ENCODE peak calls at places on chromosomes 2 and 18, in ten cellular contexts. One of them, this sample, is unnamed.

GRCh38 chr2:61878756-61879155 is 9.7 kb downstream of the CCT4 start:
- DNase-seq in endothelial cell: no peak
- DNase-seq in A549: no peak
- DNase-seq in B cell: no peak
- DNase-seq in endothelial cell of umbilical vein: no peak
- DNase-seq in transverse colon: no peak
- DNase-seq in brain microvascular endothelial cell: no peak
- DNase-seq in K562: no peak
- DNase-seq in body of pancreas: no peak
- DNase-seq in activated CD8-positive, alpha-beta T cell treated with anti-CD3 and anti-CD28 coated beads for 36 hours: no peak
- DNase-seq in this sample: no peak

GRCh38 chr2:221567809-221568208 is 4.3 kb downstream of the EPHA4 start:
- DNase-seq in transverse colon: no peak
- DNase-seq in endothelial cell: no peak
- DNase-seq in B cell: no peak
- DNase-seq in K562: no peak
- DNase-seq in body of pancreas: no peak
- DNase-seq in brain microvascular endothelial cell: no peak
- DNase-seq in activated CD8-positive, alpha-beta T cell treated with anti-CD3 and anti-CD28 coated beads for 36 hours: no peak
- DNase-seq in A549: no peak
- DNase-seq in endothelial cell of umbilical vein: no peak
- DNase-seq in this sample: no peak

GRCh38 chr2:99605036-99605435 is 115.2 kb upstream of the REV1 start:
- DNase-seq in activated CD8-positive, alpha-beta T cell treated with anti-CD3 and anti-CD28 coated beads for 36 hours: no peak
- DNase-seq in A549: no peak
- DNase-seq in endothelial cell: no peak
- DNase-seq in transverse colon: no peak
- DNase-seq in body of pancreas: no peak
- DNase-seq in endothelial cell of umbilical vein: no peak
- DNase-seq in K562: no peak
- DNase-seq in B cell: no peak
- DNase-seq in brain microvascular endothelial cell: no peak
- DNase-seq in this sample: no peak

GRCh38 chr18:11937874-11938478 is 29.9 kb upstream of the MPPE1 start:
- DNase-seq in brain microvascular endothelial cell: peak
- DNase-seq in B cell: peak
- DNase-seq in activated CD8-positive, alpha-beta T cell treated with anti-CD3 and anti-CD28 coated beads for 36 hours: peak
- DNase-seq in transverse colon: peak
- DNase-seq in K562: peak
- DNase-seq in endothelial cell of umbilical vein: peak
- DNase-seq in A549: peak
- DNase-seq in body of pancreas: peak
- DNase-seq in endothelial cell: peak
- DNase-seq in this sample: peak

GRCh38 chr2:65486282-65486681 is 53.9 kb upstream of the SPRED2 start:
- DNase-seq in brain microvascular endothelial cell: no peak
- DNase-seq in A549: no peak
- DNase-seq in activated CD8-positive, alpha-beta T cell treated with anti-CD3 and anti-CD28 coated beads for 36 hours: no peak
- DNase-seq in body of pancreas: no peak
- DNase-seq in transverse colon: no peak
- DNase-seq in endothelial cell of umbilical vein: no peak
- DNase-seq in endothelial cell: no peak
- DNase-seq in K562: no peak
- DNase-seq in B cell: no peak
- DNase-seq in this sample: no peak

GRCh38 chr2:195319548-195320415 is 337.2 kb upstream of the SLC39A10 start:
- DNase-seq in B cell: no peak
- DNase-seq in transverse colon: no peak
- DNase-seq in body of pancreas: no peak
- DNase-seq in A549: no peak
- DNase-seq in K562: no peak
- DNase-seq in endothelial cell of umbilical vein: no peak
- DNase-seq in endothelial cell: no peak
- DNase-seq in activated CD8-positive, alpha-beta T cell treated with anti-CD3 and anti-CD28 coated beads for 36 hours: no peak
- DNase-seq in brain microvascular endothelial cell: no peak
- DNase-seq in this sample: peak

GRCh38 chr2:241859436-241860183 is 916 bp upstream of the PDCD1 start:
- DNase-seq in body of pancreas: peak
- DNase-seq in K562: peak
- DNase-seq in B cell: peak
- DNase-seq in endothelial cell of umbilical vein: no peak
- DNase-seq in transverse colon: peak
- DNase-seq in endothelial cell: peak
- DNase-seq in A549: no peak
- DNase-seq in brain microvascular endothelial cell: no peak
- DNase-seq in activated CD8-positive, alpha-beta T cell treated with anti-CD3 and anti-CD28 coated beads for 36 hours: peak
- DNase-seq in this sample: no peak

GRCh38 chr18:74745658-74746403 is 148.2 kb downstream of the ZNF407 start:
- DNase-seq in B cell: no peak
- DNase-seq in endothelial cell of umbilical vein: peak
- DNase-seq in body of pancreas: no peak
- DNase-seq in A549: peak
- DNase-seq in transverse colon: no peak
- DNase-seq in endothelial cell: no peak
- DNase-seq in brain microvascular endothelial cell: peak
- DNase-seq in activated CD8-positive, alpha-beta T cell treated with anti-CD3 and anti-CD28 coated beads for 36 hours: no peak
- DNase-seq in K562: peak
- DNase-seq in this sample: peak

GRCh38 chr18:7590800-7591560 is 23.9 kb downstream of the PTPRM start:
- DNase-seq in body of pancreas: no peak
- DNase-seq in activated CD8-positive, alpha-beta T cell treated with anti-CD3 and anti-CD28 coated beads for 36 hours: no peak
- DNase-seq in endothelial cell: no peak
- DNase-seq in K562: no peak
- DNase-seq in transverse colon: no peak
- DNase-seq in endothelial cell of umbilical vein: no peak
- DNase-seq in B cell: no peak
- DNase-seq in A549: no peak
- DNase-seq in brain microvascular endothelial cell: no peak
- DNase-seq in this sample: peak

GRCh38 chr2:80896576-80896975 is 592.0 kb upstream of the LRRTM1 start:
- DNase-seq in activated CD8-positive, alpha-beta T cell treated with anti-CD3 and anti-CD28 coated beads for 36 hours: no peak
- DNase-seq in transverse colon: no peak
- DNase-seq in B cell: no peak
- DNase-seq in K562: no peak
- DNase-seq in endothelial cell of umbilical vein: no peak
- DNase-seq in brain microvascular endothelial cell: no peak
- DNase-seq in endothelial cell: no peak
- DNase-seq in A549: no peak
- DNase-seq in body of pancreas: no peak
- DNase-seq in this sample: no peak

GRCh38 chr2:20917724-20918572 is 95.0 kb upstream of the LDAH start:
- DNase-seq in transverse colon: no peak
- DNase-seq in body of pancreas: no peak
- DNase-seq in B cell: no peak
- DNase-seq in endothelial cell: no peak
- DNase-seq in K562: no peak
- DNase-seq in activated CD8-positive, alpha-beta T cell treated with anti-CD3 and anti-CD28 coated beads for 36 hours: no peak
- DNase-seq in brain microvascular endothelial cell: peak
- DNase-seq in A549: no peak
- DNase-seq in endothelial cell of umbilical vein: peak
- DNase-seq in this sample: no peak

GRCh38 chr18:45652703-45653490 is 37.6 kb downstream of the SLC14A2 start:
- DNase-seq in A549: no peak
- DNase-seq in activated CD8-positive, alpha-beta T cell treated with anti-CD3 and anti-CD28 coated beads for 36 hours: no peak
- DNase-seq in K562: no peak
- DNase-seq in brain microvascular endothelial cell: no peak
- DNase-seq in B cell: no peak
- DNase-seq in endothelial cell of umbilical vein: no peak
- DNase-seq in transverse colon: no peak
- DNase-seq in endothelial cell: no peak
- DNase-seq in body of pancreas: no peak
- DNase-seq in this sample: peak

GRCh38 chr18:2981212-2981728 is 31.7 kb downstream of the LPIN2 start:
- DNase-seq in endothelial cell: no peak
- DNase-seq in brain microvascular endothelial cell: peak
- DNase-seq in B cell: no peak
- DNase-seq in endothelial cell of umbilical vein: peak
- DNase-seq in K562: no peak
- DNase-seq in activated CD8-positive, alpha-beta T cell treated with anti-CD3 and anti-CD28 coated beads for 36 hours: peak
- DNase-seq in A549: peak
- DNase-seq in transverse colon: no peak
- DNase-seq in body of pancreas: no peak
- DNase-seq in this sample: peak

GRCh38 chr2:225011585-225011984 is 30.7 kb downstream of the DOCK10 start:
- DNase-seq in transverse colon: no peak
- DNase-seq in A549: no peak
- DNase-seq in B cell: no peak
- DNase-seq in endothelial cell of umbilical vein: no peak
- DNase-seq in activated CD8-positive, alpha-beta T cell treated with anti-CD3 and anti-CD28 coated beads for 36 hours: no peak
- DNase-seq in endothelial cell: no peak
- DNase-seq in brain microvascular endothelial cell: no peak
- DNase-seq in K562: no peak
- DNase-seq in body of pancreas: no peak
- DNase-seq in this sample: peak

GRCh38 chr18:21678897-21679296 is 25.7 kb downstream of the ABHD3 start:
- DNase-seq in activated CD8-positive, alpha-beta T cell treated with anti-CD3 and anti-CD28 coated beads for 36 hours: no peak
- DNase-seq in brain microvascular endothelial cell: no peak
- DNase-seq in endothelial cell of umbilical vein: peak
- DNase-seq in B cell: no peak
- DNase-seq in K562: no peak
- DNase-seq in A549: no peak
- DNase-seq in endothelial cell: no peak
- DNase-seq in body of pancreas: no peak
- DNase-seq in transverse colon: no peak
- DNase-seq in this sample: no peak

DNA sequence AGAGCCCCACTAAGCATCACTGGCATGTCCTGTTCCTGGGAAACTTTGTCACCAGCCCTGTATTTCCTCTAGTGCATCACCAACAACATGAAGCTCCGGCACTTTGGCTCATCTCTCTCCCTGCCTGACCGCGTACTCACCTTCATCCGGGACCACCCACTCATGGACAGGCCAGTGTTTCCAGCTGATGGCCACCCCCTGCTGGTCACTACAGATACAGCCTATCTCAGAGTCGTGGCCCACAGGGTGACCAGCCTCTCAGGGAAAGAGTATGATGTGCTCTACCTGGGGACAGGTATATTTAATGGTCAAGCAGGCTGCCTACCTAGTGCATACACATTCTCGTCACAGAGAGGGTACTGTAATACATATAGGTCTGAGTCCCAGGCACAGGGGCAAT is 21.0 kb downstream of the SEMA4F start:
- DNase-seq in A549: no peak
- DNase-seq in brain microvascular endothelial cell: no peak
- DNase-seq in K562: peak
- DNase-seq in activated CD8-positive, alpha-beta T cell treated with anti-CD3 and anti-CD28 coated beads for 36 hours: no peak
- DNase-seq in endothelial cell of umbilical vein: no peak
- DNase-seq in transverse colon: no peak
- DNase-seq in endothelial cell: peak
- DNase-seq in B cell: no peak
- DNase-seq in body of pancreas: no peak
- DNase-seq in this sample: no peak
- TF ChIP-seq CTCF in A549: no peak
- TF ChIP-seq CTCF in brain microvascular endothelial cell: peak
- TF ChIP-seq CTCF in K562: peak
- TF ChIP-seq CTCF in activated CD8-positive, alpha-beta T cell treated with anti-CD3 and anti-CD28 coated beads for 36 hours: no peak
- TF ChIP-seq CTCF in endothelial cell of umbilical vein: no peak
- TF ChIP-seq CTCF in transverse colon: no peak
- TF ChIP-seq CTCF in endothelial cell: peak
- TF ChIP-seq CTCF in B cell: no peak
- TF ChIP-seq CTCF in body of pancreas: no peak
- TF ChIP-seq CTCF in this sample: peak

GRCh38 chr2:47519604-47520301 is 116.8 kb downstream of the MSH2 start:
- DNase-seq in B cell: no peak
- DNase-seq in transverse colon: no peak
- DNase-seq in activated CD8-positive, alpha-beta T cell treated with anti-CD3 and anti-CD28 coated beads for 36 hours: no peak
- DNase-seq in brain microvascular endothelial cell: no peak
- DNase-seq in body of pancreas: no peak
- DNase-seq in A549: no peak
- DNase-seq in endothelial cell of umbilical vein: no peak
- DNase-seq in K562: no peak
- DNase-seq in endothelial cell: no peak
- DNase-seq in this sample: no peak

GRCh38 chr2:47521666-47522285 is 118.8 kb downstream of the MSH2 start:
- DNase-seq in brain microvascular endothelial cell: no peak
- DNase-seq in B cell: no peak
- DNase-seq in transverse colon: no peak
- DNase-seq in K562: no peak
- DNase-seq in activated CD8-positive, alpha-beta T cell treated with anti-CD3 and anti-CD28 coated beads for 36 hours: no peak
- DNase-seq in endothelial cell: no peak
- DNase-seq in endothelial cell of umbilical vein: no peak
- DNase-seq in A549: no peak
- DNase-seq in body of pancreas: no peak
- DNase-seq in this sample: no peak

GRCh38 chr2:47519147-47519537 is 116.2 kb downstream of the MSH2 start:
- DNase-seq in endothelial cell: no peak
- DNase-seq in brain microvascular endothelial cell: no peak
- DNase-seq in K562: no peak
- DNase-seq in B cell: no peak
- DNase-seq in endothelial cell of umbilical vein: no peak
- DNase-seq in A549: no peak
- DNase-seq in transverse colon: no peak
- DNase-seq in body of pancreas: no peak
- DNase-seq in activated CD8-positive, alpha-beta T cell treated with anti-CD3 and anti-CD28 coated beads for 36 hours: no peak
- DNase-seq in this sample: no peak

GRCh38 chr2:47520302-47520630 is 117.3 kb downstream of the MSH2 start:
- DNase-seq in endothelial cell of umbilical vein: no peak
- DNase-seq in activated CD8-positive, alpha-beta T cell treated with anti-CD3 and anti-CD28 coated beads for 36 hours: peak
- DNase-seq in transverse colon: no peak
- DNase-seq in B cell: no peak
- DNase-seq in A549: no peak
- DNase-seq in brain microvascular endothelial cell: no peak
- DNase-seq in endothelial cell: no peak
- DNase-seq in K562: no peak
- DNase-seq in body of pancreas: no peak
- DNase-seq in this sample: no peak

GRCh38 chr2:47520825-47521665 is 118.1 kb downstream of the MSH2 start:
- DNase-seq in endothelial cell: peak
- DNase-seq in B cell: peak
- DNase-seq in A549: peak
- DNase-seq in endothelial cell of umbilical vein: peak
- DNase-seq in transverse colon: peak
- DNase-seq in K562: no peak
- DNase-seq in brain microvascular endothelial cell: peak
- DNase-seq in body of pancreas: peak
- DNase-seq in activated CD8-positive, alpha-beta T cell treated with anti-CD3 and anti-CD28 coated beads for 36 hours: peak
- DNase-seq in this sample: peak
- TF ChIP-seq CTCF in endothelial cell: no peak
- TF ChIP-seq CTCF in B cell: peak
- TF ChIP-seq CTCF in A549: peak
- TF ChIP-seq CTCF in endothelial cell of umbilical vein: peak
- TF ChIP-seq CTCF in transverse colon: peak
- TF ChIP-seq CTCF in K562: no peak
- TF ChIP-seq CTCF in brain microvascular endothelial cell: peak
- TF ChIP-seq CTCF in body of pancreas: no peak
- TF ChIP-seq CTCF in activated CD8-positive, alpha-beta T cell treated with anti-CD3 and anti-CD28 coated beads for 36 hours: peak
- TF ChIP-seq CTCF in this sample: peak

GRCh38 chr18:477565-477964 is 22.9 kb downstream of the COLEC12 start:
- DNase-seq in transverse colon: no peak
- DNase-seq in activated CD8-positive, alpha-beta T cell treated with anti-CD3 and anti-CD28 coated beads for 36 hours: peak
- DNase-seq in body of pancreas: peak
- DNase-seq in endothelial cell: no peak
- DNase-seq in B cell: no peak
- DNase-seq in brain microvascular endothelial cell: no peak
- DNase-seq in endothelial cell of umbilical vein: no peak
- DNase-seq in A549: peak
- DNase-seq in K562: peak
- DNase-seq in this sample: no peak
- TF ChIP-seq CTCF in transverse colon: no peak
- TF ChIP-seq CTCF in activated CD8-positive, alpha-beta T cell treated with anti-CD3 and anti-CD28 coated beads for 36 hours: no peak
- TF ChIP-seq CTCF in body of pancreas: peak
- TF ChIP-seq CTCF in endothelial cell: peak
- TF ChIP-seq CTCF in B cell: peak
- TF ChIP-seq CTCF in brain microvascular endothelial cell: peak
- TF ChIP-seq CTCF in endothelial cell of umbilical vein: peak
- TF ChIP-seq CTCF in A549: no peak
- TF ChIP-seq CTCF in K562: peak
- TF ChIP-seq CTCF in this sample: peak

GRCh38 chr2:535222-535621 is 142.0 kb downstream of the TMEM18 start:
- DNase-seq in body of pancreas: no peak
- DNase-seq in K562: peak
- DNase-seq in brain microvascular endothelial cell: peak
- DNase-seq in activated CD8-positive, alpha-beta T cell treated with anti-CD3 and anti-CD28 coated beads for 36 hours: no peak
- DNase-seq in endothelial cell: no peak
- DNase-seq in A549: no peak
- DNase-seq in transverse colon: no peak
- DNase-seq in B cell: no peak
- DNase-seq in endothelial cell of umbilical vein: no peak
- DNase-seq in this sample: peak
- TF ChIP-seq CTCF in body of pancreas: no peak
- TF ChIP-seq CTCF in K562: no peak
- TF ChIP-seq CTCF in brain microvascular endothelial cell: peak
- TF ChIP-seq CTCF in activated CD8-positive, alpha-beta T cell treated with anti-CD3 and anti-CD28 coated beads for 36 hours: no peak
- TF ChIP-seq CTCF in endothelial cell: peak
- TF ChIP-seq CTCF in A549: no peak
- TF ChIP-seq CTCF in transverse colon: no peak
- TF ChIP-seq CTCF in B cell: no peak
- TF ChIP-seq CTCF in endothelial cell of umbilical vein: no peak
- TF ChIP-seq CTCF in this sample: peak